ENCODE peak calls at places on chromosomes 6 and 20, in six cellular contexts. Y is neural progenitor cell, B is ovary, S is cardiac muscle cell, D is Peyer's patch, A is HepG2. W is an unnamed sample. For H3K4me1, the result is how much of the 10 kb centered on the place peaks cover.

GRCh38 chr6:2037230-2037926 is 208.0 kb downstream of the GMDS start:
- DNase-seq in Y (peak), B (no peak), S (peak), D (no peak), A (no peak), W (no peak)

GRCh38 chr20:2986466-2986865 is 57.0 kb upstream of the GNRH2 start:
- DNase-seq in Y (no peak), B (no peak), S (peak), D (no peak), A (no peak), W (no peak)

GRCh38 chr20:4038676-4039075 is 23.3 kb upstream of the RNF24 start:
- DNase-seq in Y (no peak), B (no peak), S (no peak), D (no peak), A (no peak), W (no peak)

GRCh38 chr6:151025076-151025475 is 159.6 kb downstream of the MTHFD1L start:
- DNase-seq in Y (no peak), B (no peak), S (no peak), D (no peak), A (no peak), W (no peak)

GRCh38 chr6:52697903-52698302 is 27.0 kb downstream of the TMEM14A start:
- DNase-seq in Y (no peak), B (no peak), S (peak), D (no peak), A (no peak), W (no peak)

GRCh38 chr6:106572436-106572835 is 56.9 kb downstream of the RTN4IP1 start:
- DNase-seq in Y (no peak), B (no peak), S (no peak), D (no peak), A (no peak), W (no peak)

GRCh38 chr20:51372966-51373365 is 169.6 kb downstream of the NFATC2 start:
- DNase-seq in Y (no peak), B (peak), S (no peak), D (no peak), A (no peak), W (no peak)

GRCh38 chr20:21513181-21513663 is 642 bp downstream of the NKX2-2 start:
- DNase-seq in Y (peak), B (no peak), S (no peak), D (no peak), A (no peak), W (no peak)

GRCh38 chr6:125004198-125004597 is 42.0 kb downstream of the RNF217 start:
- DNase-seq in Y (no peak), B (no peak), S (peak), D (no peak), A (no peak), W (no peak)

GRCh38 chr20:1567392-1568165 is 10.1 kb upstream of the SIRPD start:
- DNase-seq in Y (no peak), B (no peak), S (peak), D (no peak), A (peak), W (no peak)

GRCh38 chr6:27156874-27157460 is 90.5 kb upstream of the PRSS16 start:
- DNase-seq in Y (peak), B (no peak), S (no peak), D (no peak), A (no peak), W (no peak)

GRCh38 chr6:113560908-113561307 is 296.2 kb upstream of the MARCKS start:
- DNase-seq in Y (no peak), B (no peak), S (peak), D (no peak), A (no peak), W (no peak)

GRCh38 chr6:161001421-161001820 is 9.9 kb downstream of the MAP3K4 start:
- DNase-seq in Y (no peak), B (no peak), S (no peak), D (no peak), A (peak), W (no peak)

GRCh38 chr6:42279144-42279781 is 61.6 kb upstream of the MRPS10 start:
- DNase-seq in Y (no peak), B (peak), S (peak), D (peak), A (no peak), W (no peak)

GRCh38 chr20:38842017-38842416 is 36.5 kb downstream of the PPP1R16B start:
- DNase-seq in Y (no peak), B (no peak), S (no peak), D (no peak), A (no peak), W (no peak)

GRCh38 chr20:38839563-38839962 is 34.1 kb downstream of the PPP1R16B start:
- DNase-seq in Y (no peak), B (no peak), S (no peak), D (no peak), A (no peak), W (no peak)

GRCh38 chr20:38840894-38841470 is 35.5 kb downstream of the PPP1R16B start:
- DNase-seq in Y (no peak), B (no peak), S (no peak), D (no peak), A (no peak), W (peak)

GRCh38 chr20:38841570-38841969 is 36.1 kb downstream of the PPP1R16B start:
- DNase-seq in Y (no peak), B (no peak), S (no peak), D (no peak), A (no peak), W (no peak)

GRCh38 chr20:38840053-38840893 is 34.8 kb downstream of the PPP1R16B start:
- DNase-seq in Y (no peak), B (no peak), S (peak), D (no peak), A (no peak), W (peak)
- H3K4me1 ChIP-seq in Y (under half), B (under half), S (under half), D (under half), A (under half), W (half or more)

GRCh38 chr6:10999994-11000393 is 44.1 kb downstream of the ELOVL2 start:
- DNase-seq in Y (no peak), B (no peak), S (peak), D (no peak), A (no peak), W (no peak)
- H3K4me1 ChIP-seq in Y (under half), B (under half), S (under half), D (under half), A (under half), W (under half)

GRCh38 chr6:168000198-168001036 is 2.9 kb downstream of the KIF25 start:
- DNase-seq in Y (no peak), B (no peak), S (no peak), D (no peak), A (no peak), W (no peak)
- H3K4me1 ChIP-seq in Y (under half), B (under half), S (under half), D (under half), A (under half), W (under half)

GRCh38 chr6:16319813-16320532 is 81.6 kb downstream of the GMPR start:
- DNase-seq in Y (no peak), B (peak), S (peak), D (peak), A (no peak), W (peak)

GRCh38 chr6:16321341-16321710 is 82.9 kb downstream of the GMPR start:
- DNase-seq in Y (no peak), B (no peak), S (no peak), D (no peak), A (no peak), W (no peak)

GRCh38 chr6:16318953-16319720 is 80.8 kb downstream of the GMPR start:
- DNase-seq in Y (no peak), B (no peak), S (no peak), D (no peak), A (no peak), W (no peak)

GRCh38 chr6:16321826-16322225 is 83.4 kb downstream of the GMPR start:
- DNase-seq in Y (no peak), B (no peak), S (no peak), D (no peak), A (no peak), W (no peak)

DNA sequence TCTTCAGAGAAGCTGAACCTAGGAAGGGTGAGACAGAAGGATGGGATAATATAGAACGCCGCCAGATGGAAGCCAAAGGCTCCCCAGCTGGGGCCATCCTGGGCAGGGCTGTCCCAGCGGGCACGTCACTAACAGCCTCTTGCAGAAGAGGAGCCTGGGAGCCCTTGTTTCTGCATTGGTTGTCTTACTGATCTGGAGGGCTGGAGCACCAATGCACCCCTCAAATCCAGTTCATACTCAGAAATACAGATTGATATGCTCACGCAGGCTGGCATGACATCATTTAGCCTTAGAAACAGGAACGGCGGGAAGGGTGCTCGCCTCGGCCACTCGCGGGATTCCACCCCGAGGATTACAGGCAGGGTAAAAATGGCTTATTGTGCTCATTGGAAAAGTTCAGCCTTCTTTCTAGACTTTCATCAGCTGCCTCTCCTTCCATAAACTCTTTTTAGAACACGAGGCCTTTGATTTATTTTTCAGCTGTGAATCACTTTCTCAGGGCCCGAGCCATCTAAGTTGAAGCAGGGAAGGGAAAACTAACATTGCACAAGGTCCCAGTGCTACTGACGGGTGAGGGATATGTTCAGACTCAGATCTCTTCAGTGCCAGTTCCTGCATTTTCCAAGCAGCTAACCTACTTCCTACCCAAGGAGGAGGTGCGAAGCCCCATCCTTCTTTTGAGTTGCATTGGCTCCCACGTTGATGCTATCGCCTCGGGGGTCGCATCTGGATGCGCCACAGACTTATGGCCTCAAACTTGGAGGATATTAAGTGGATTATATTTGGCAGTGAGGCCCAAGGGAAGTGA is 82.3 kb downstream of the GMPR start:
- DNase-seq in Y (no peak), B (no peak), S (peak), D (no peak), A (no peak), W (no peak)
- H3K4me1 ChIP-seq in Y (under half), B (under half), S (under half), D (under half), A (under half), W (half or more)

DNA sequence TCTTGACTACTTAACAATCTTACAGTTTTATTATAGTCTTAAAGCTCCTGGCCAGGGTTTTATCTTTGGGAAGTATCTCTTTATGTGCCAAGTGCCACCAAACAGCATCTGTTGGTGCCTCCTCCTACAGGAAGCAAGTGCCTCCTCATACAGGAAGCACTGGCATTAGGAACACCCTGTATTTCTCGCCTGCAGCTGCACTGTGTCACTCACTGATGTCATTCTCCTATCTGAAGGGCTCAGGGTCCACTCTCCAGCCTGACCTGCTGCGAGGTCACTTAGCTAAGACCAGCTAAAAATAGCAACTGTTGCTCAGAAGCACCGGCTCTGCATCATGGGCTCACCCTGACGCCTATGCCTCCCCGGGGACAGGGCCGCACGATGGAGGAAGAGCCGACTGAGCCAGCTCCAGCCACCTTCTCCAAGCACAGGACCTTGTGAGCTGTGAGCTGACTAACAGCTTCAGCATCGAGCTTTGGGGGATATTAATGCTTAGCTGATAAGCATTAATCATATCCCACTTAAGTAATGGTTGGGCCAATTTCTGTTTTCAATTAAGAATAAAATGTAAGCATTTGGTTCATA is 66.3 kb upstream of the CD93 start:
- DNase-seq in Y (no peak), B (peak), S (peak), D (peak), A (peak), W (no peak)
- H3K4me1 ChIP-seq in Y (under half), B (under half), S (under half), D (under half), A (half or more), W (under half)

GRCh38 chr6:129069006-129069405 is 186.1 kb downstream of the LAMA2 start:
- DNase-seq in Y (no peak), B (no peak), S (peak), D (no peak), A (no peak), W (no peak)

GRCh38 chr6:129073651-129074419 is 190.9 kb downstream of the LAMA2 start:
- DNase-seq in Y (no peak), B (no peak), S (peak), D (no peak), A (no peak), W (no peak)
- H3K4me1 ChIP-seq in Y (under half), B (under half), S (under half), D (under half), A (under half), W (under half)

DNA sequence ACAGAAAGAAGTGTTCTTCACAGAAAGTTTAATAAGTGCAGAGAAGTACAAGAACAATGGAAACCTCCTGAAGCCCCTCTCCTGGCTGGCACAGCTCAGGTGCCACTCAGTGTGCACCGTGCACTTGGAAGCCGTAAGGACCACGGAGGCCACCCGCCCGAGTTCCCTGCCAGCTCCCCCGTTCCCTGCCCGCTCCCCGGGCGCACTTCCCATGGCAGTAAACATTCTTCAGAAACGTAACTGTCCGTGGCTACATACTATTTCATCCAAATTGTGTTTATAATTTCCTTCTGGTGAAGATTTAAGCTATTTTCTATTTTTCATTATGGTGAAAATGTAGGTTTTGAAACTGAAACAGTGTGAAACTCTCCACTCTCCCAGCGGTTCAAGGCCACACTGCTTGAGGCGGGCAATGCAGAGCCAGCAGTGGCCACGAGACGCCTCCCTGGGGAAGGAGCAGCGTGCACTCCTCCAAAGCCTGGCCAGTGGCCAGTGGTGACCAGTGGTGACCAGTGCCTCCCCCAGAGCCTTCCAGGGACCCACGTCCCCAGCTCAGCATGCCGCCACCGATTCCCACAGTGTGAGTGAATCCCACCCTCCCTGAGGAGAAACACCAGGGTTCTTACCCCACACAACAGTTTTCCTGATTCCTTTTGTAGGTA is 46.4 kb downstream of the TAF4 start:
- DNase-seq in Y (no peak), B (peak), S (no peak), D (no peak), A (no peak), W (no peak)
- H3K4me1 ChIP-seq in Y (under half), B (under half), S (under half), D (under half), A (under half), W (under half)

GRCh38 chr6:108597601-108598315 is 37.0 kb downstream of the FOXO3 start:
- DNase-seq in Y (no peak), B (no peak), S (no peak), D (no peak), A (no peak), W (no peak)

GRCh38 chr6:108592371-108593337 is 31.9 kb downstream of the FOXO3 start:
- DNase-seq in Y (peak), B (no peak), S (peak), D (peak), A (no peak), W (peak)

GRCh38 chr6:108594640-108595039 is 33.9 kb downstream of the FOXO3 start:
- DNase-seq in Y (no peak), B (no peak), S (no peak), D (no peak), A (no peak), W (no peak)

GRCh38 chr6:108598316-108598863 is 37.7 kb downstream of the FOXO3 start:
- DNase-seq in Y (no peak), B (no peak), S (peak), D (no peak), A (no peak), W (no peak)

GRCh38 chr6:108596947-108597346 is 36.2 kb downstream of the FOXO3 start:
- DNase-seq in Y (no peak), B (no peak), S (no peak), D (no peak), A (no peak), W (no peak)
- H3K4me1 ChIP-seq in Y (under half), B (under half), S (under half), D (under half), A (under half), W (under half)

W was measured in CD4-positive, alpha-beta memory T cell.